ENCODE peak calls at places on chromosomes 2 and 18, in seven cellular contexts. S, O, B, F, U, P and N are unnamed samples.

GRCh38 chr2:129880971-129881370 is 98.5 kb upstream of the RAB6C start:
- DNase-seq in O (no peak), B (no peak), S (no peak), U (no peak), F (no peak), P (no peak), N (no peak)

GRCh38 chr2:142321706-142322280 is 191.0 kb upstream of the LRP1B start:
- DNase-seq in U (peak), P (peak), O (no peak), S (no peak), F (no peak), B (no peak), N (no peak)

GRCh38 chr2:82837588-82838304 is 1621.3 kb downstream of the SUCLG1 start:
- DNase-seq in P (peak), B (no peak), U (peak), F (no peak), O (no peak), S (no peak), N (no peak)

GRCh38 chr2:43114210-43114609 is 112.2 kb downstream of the ZFP36L2 start:
- DNase-seq in O (no peak), B (no peak), F (no peak), U (peak), P (no peak), S (no peak), N (no peak)

GRCh38 chr18:9648431-9649163 is 34.2 kb upstream of the PPP4R1 start:
- DNase-seq in F (no peak), S (no peak), O (no peak), U (no peak), B (no peak), P (no peak), N (no peak)

GRCh38 chr2:9400268-9401058 is 22.9 kb downstream of the ITGB1BP1 start:
- DNase-seq in F (no peak), P (no peak), B (no peak), U (no peak), O (peak), S (peak), N (no peak)

GRCh38 chr2:207308519-207309224 is 142.9 kb upstream of the KLF7 start:
- DNase-seq in S (no peak), B (no peak), F (no peak), P (no peak), O (no peak), U (no peak), N (no peak)

GRCh38 chr18:48569915-48570264 is 31.1 kb downstream of the CTIF start:
- DNase-seq in P (no peak), B (no peak), S (no peak), F (no peak), O (no peak), U (no peak), N (no peak)